ENCODE peak calls at places on chromosomes 5 and 9, in four cellular contexts. C is GM12878, W is HepG2, A is K562. H is an unnamed sample.

GRCh38 chr5:147554285-147554817 is 44.5 kb upstream of the DPYSL3 start:
- DNase-seq in C (no peak), A (no peak), W (no peak), H (no peak)

GRCh38 chr5:14167211-14167845 is 24.2 kb downstream of the TRIO start:
- DNase-seq in W (no peak), C (no peak), A (no peak), H (no peak)

GRCh38 chr5:150538007-150538917 is 30.3 kb downstream of the NDST1 start:
- DNase-seq in C (no peak), W (no peak), A (no peak), H (no peak)

GRCh38 chr9:105333811-105334210 is 89.4 kb downstream of the SLC44A1 start:
- DNase-seq in W (no peak), C (no peak), A (no peak), H (no peak)

GRCh38 chr5:168592014-168592368 is 12.8 kb upstream of the PANK3 start:
- DNase-seq in C (no peak), A (no peak), W (peak), H (no peak)

GRCh38 chr9:117547321-117547720 is 132.5 kb upstream of the ASTN2 start:
- DNase-seq in A (no peak), W (no peak), C (no peak), H (no peak)

GRCh38 chr9:10268500-10269485 is 344.0 kb downstream of the PTPRD start:
- DNase-seq in A (no peak), C (no peak), W (peak), H (peak)

GRCh38 chr9:115116620-115117284 is 1.2 kb downstream of the TNC start:
- DNase-seq in C (no peak), A (no peak), W (no peak), H (no peak)

GRCh38 chr9:116806075-116806474 is 119.0 kb downstream of the TRIM32 start:
- DNase-seq in W (no peak), A (no peak), C (no peak), H (peak)

GRCh38 chr5:66829826-66830225 is 233.6 kb downstream of the MAST4 start:
- DNase-seq in W (no peak), C (no peak), A (no peak), H (no peak)

GRCh38 chr5:132498152-132498551 is 7.6 kb upstream of the IRF1 start:
- DNase-seq in W (no peak), C (no peak), A (no peak), H (no peak)

GRCh38 chr5:180334751-180335613 is 18.2 kb downstream of the GFPT2 start:
- DNase-seq in C (no peak), W (no peak), A (no peak), H (no peak)

GRCh38 chr5:180797256-180798192 is 5.1 kb downstream of the MGAT1 start:
- DNase-seq in W (no peak), A (peak), C (no peak), H (no peak)

GRCh38 chr5:33824516-33825195 is 67.1 kb downstream of the ADAMTS12 start:
- DNase-seq in C (peak), W (no peak), A (no peak), H (no peak)

GRCh38 chr5:41707853-41708603 is 162.2 kb downstream of the OXCT1 start:
- DNase-seq in C (no peak), W (peak), A (peak), H (peak)

GRCh38 chr5:115774684-115775083 is 41.8 kb downstream of the CDO1 start:
- DNase-seq in W (no peak), C (no peak), A (no peak), H (no peak)

GRCh38 chr5:126523818-126524522 is 71.0 kb downstream of the ALDH7A1 start:
- DNase-seq in W (no peak), A (no peak), C (no peak), H (no peak)
- TF ChIP-seq TCF7 in W (no peak), A (no peak), C (no peak), H (no peak)

GRCh38 chr5:9192286-9192685 is 353.6 kb downstream of the SEMA5A start:
- DNase-seq in W (no peak), C (no peak), A (no peak), H (no peak)
- TF ChIP-seq TCF7 in W (no peak), C (no peak), A (no peak), H (no peak)

DNA sequence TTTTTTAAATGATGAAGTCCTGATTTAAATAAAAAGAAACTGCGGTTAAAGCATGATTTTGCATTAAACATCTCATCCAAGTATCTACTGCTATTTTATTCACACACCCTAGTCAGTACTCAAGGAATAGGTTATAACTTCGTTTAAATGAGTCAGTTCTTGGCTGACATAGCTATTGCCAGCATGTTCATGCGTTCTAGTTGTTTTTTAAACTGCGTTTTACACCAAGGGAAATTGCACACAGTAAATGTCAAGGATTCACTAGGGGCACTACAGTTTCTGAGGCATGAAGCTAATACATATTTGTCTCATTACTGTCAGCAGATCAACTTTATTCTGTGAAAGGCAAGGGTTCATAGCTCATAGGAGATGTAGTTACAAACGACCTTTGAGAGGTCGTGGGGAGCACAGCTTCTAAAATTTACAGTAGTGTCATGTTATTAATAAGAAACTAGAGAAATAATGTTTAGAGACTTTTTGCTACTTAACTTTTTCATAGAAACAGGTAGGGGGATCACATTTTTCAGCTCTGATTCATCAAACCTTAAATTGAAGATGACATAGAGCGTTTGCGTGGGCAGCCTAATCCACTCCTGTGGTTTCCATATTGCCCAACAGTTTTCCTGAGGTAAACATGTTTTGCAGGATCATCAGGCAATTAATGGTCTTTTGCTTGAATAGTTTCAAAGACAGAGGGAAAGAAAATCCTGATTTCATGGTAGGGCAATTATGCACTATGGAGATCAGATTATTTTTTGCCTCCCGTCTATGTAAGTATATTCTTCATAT is 2222.7 kb upstream of the WWC1 start:
- DNase-seq in W (no peak), A (no peak), C (no peak), H (no peak)
- TF ChIP-seq TCF7 in W (no peak), A (no peak), C (no peak), H (no peak)

DNA sequence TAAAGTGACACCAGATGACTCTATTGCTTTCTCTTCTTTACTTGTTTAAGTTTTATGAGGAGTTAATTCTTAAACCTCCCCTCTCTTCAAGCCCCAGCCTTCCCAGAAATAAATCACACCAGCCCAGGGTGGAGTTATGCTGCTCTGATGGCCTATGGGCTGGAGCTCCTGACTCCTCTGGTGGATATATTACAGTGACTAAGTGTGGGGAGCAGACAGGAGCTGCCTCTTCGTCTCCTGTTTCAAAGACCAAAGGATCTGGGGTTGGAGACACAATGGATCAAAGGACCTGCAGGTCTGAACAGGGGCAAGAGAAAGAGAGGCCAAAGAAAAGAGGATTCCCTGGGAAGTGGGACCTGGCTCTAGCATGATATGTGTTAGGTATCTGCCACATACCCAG is 312.0 kb upstream of the MSX2 start:
- DNase-seq in C (no peak), W (no peak), A (no peak), H (no peak)
- TF ChIP-seq TCF7 in C (no peak), W (no peak), A (no peak), H (no peak)

GRCh38 chr9:108443741-108444140 is 412.0 kb downstream of the ACTL7B start:
- DNase-seq in C (no peak), A (no peak), W (peak), H (no peak)
- TF ChIP-seq TCF7 in C (no peak), A (no peak), W (no peak), H (no peak)

GRCh38 chr5:142978726-142979125 is 208.5 kb downstream of the ARHGAP26 start:
- DNase-seq in W (no peak), A (no peak), C (no peak), H (no peak)

GRCh38 chr5:142979636-142980035 is 209.5 kb downstream of the ARHGAP26 start:
- DNase-seq in W (no peak), A (no peak), C (no peak), H (peak)

GRCh38 chr5:142977363-142978051 is 207.3 kb downstream of the ARHGAP26 start:
- DNase-seq in W (no peak), C (peak), A (peak), H (no peak)

GRCh38 chr5:142976861-142977260 is 206.7 kb downstream of the ARHGAP26 start:
- DNase-seq in W (no peak), C (no peak), A (no peak), H (no peak)

GRCh38 chr5:142978252-142978651 is 208.1 kb downstream of the ARHGAP26 start:
- DNase-seq in C (no peak), A (no peak), W (no peak), H (no peak)
- TF ChIP-seq TCF7 in C (no peak), A (no peak), W (no peak), H (no peak)

H was measured in WTC11.